ENCODE peak calls at places on chromosomes 3 and 15, in ten cellular contexts. M, A, P, L, E, F, U, Y, I and Z are unnamed samples.

GRCh38 chr15:69342460-69343076 is 43.9 kb downstream of the PAQR5 start:
- DNase-seq in M (no peak), A (no peak), P (no peak), L (no peak), E (no peak), F (no peak), U (no peak), Y (no peak), I (no peak), Z (no peak)

GRCh38 chr15:56244237-56244810 is 645 bp upstream of the RFX7 start:
- DNase-seq in M (no peak), A (peak; percentile 41), P (peak; percentile 87), L (no peak), E (peak; percentile 69), F (peak; percentile 76), U (no peak), Y (peak; percentile 93), I (no peak), Z (peak; percentile 10)

GRCh38 chr3:48493203-48493501 is 10.8 kb downstream of the SHISA5 start:
- DNase-seq in M (no peak), A (no peak), P (no peak), L (no peak), E (no peak), F (no peak), U (no peak), Y (no peak), I (no peak), Z (no peak)

GRCh38 chr3:14391033-14391432 is 11.4 kb upstream of the SLC6A6 start:
- DNase-seq in M (no peak), A (peak; percentile 71), P (peak; percentile 78), L (no peak), E (no peak), F (no peak), U (peak; percentile 77), Y (no peak), I (no peak), Z (no peak)

GRCh38 chr3:63679181-63679580 is 26.7 kb downstream of the SNTN start:
- DNase-seq in M (no peak), A (no peak), P (no peak), L (no peak), E (no peak), F (no peak), U (no peak), Y (no peak), I (no peak), Z (no peak)

GRCh38 chr3:6861331-6861988 is 545 bp downstream of the GRM7 start:
- DNase-seq in M (no peak), A (no peak), P (peak; percentile 45), L (no peak), E (no peak), F (no peak), U (no peak), Y (peak; percentile 56), I (peak; percentile 27), Z (no peak)

GRCh38 chr3:5309181-5309580 is 121.7 kb downstream of the EDEM1 start:
- DNase-seq in M (no peak), A (no peak), P (peak; percentile 79), L (no peak), E (no peak), F (no peak), U (no peak), Y (no peak), I (no peak), Z (no peak)

GRCh38 chr3:25781758-25782594 is 1.3 kb downstream of the NGLY1 start:
- DNase-seq in M (no peak), A (no peak), P (no peak), L (no peak), E (no peak), F (no peak), U (no peak), Y (no peak), I (no peak), Z (no peak)

GRCh38 chr3:79297242-79297641 is 470.6 kb downstream of the ROBO1 start:
- DNase-seq in M (no peak), A (no peak), P (peak; percentile 95), L (no peak), E (no peak), F (peak; percentile 87), U (no peak), Y (no peak), I (no peak), Z (no peak)

GRCh38 chr15:20351448-20351961 is 190.1 kb downstream of the GOLGA6L6 start:
- DNase-seq in M (no peak), A (no peak), P (no peak), L (peak; percentile 5), E (peak; percentile 29), F (no peak), U (no peak), Y (peak; percentile 28), I (no peak), Z (no peak)

GRCh38 chr15:29070471-29071192 is 184.9 kb downstream of the APBA2 start:
- DNase-seq in M (no peak), A (no peak), P (peak; percentile 13), L (no peak), E (no peak), F (no peak), U (no peak), Y (no peak), I (no peak), Z (no peak)

GRCh38 chr15:85379403-85380131 is 836 bp upstream of the AKAP13 start:
- DNase-seq in M (peak; percentile 22), A (no peak), P (no peak), L (peak; percentile 36), E (peak; percentile 32), F (no peak), U (no peak), Y (no peak), I (no peak), Z (no peak)

DNA sequence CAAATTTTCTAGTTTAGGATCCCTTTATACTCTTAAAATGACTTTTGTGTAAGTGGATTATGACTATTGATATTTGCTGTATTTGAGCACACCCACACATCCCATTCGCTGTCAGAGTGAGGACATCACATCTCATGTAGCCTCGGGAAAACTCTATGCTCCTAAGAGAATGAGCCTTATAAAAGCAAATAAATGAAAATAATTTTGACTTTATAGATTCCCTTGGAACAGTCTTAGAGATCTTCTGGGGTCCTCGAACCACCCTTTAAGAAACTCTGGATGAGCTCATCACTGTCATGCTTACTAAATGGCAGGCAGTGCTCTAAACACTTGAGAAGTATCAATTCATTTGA is 16.1 kb upstream of the EXOG start:
- DNase-seq in M (no peak), A (no peak), P (no peak), L (no peak), E (no peak), F (no peak), U (no peak), Y (no peak), I (no peak), Z (no peak)
- TF ChIP-seq CTCF in M (peak; percentile 34), A (no peak), P (no peak), L (no peak), E (no peak), F (no peak), U (peak; percentile 47), Y (peak; percentile 4), I (no peak), Z (no peak)

GRCh38 chr15:51334011-51334426 is 4.4 kb downstream of the CYP19A1 start:
- DNase-seq in M (no peak), A (no peak), P (peak; percentile 30), L (no peak), E (no peak), F (no peak), U (no peak), Y (no peak), I (no peak), Z (no peak)

GRCh38 chr15:51335087-51335486 is 3.3 kb downstream of the CYP19A1 start:
- DNase-seq in M (no peak), A (no peak), P (no peak), L (no peak), E (no peak), F (no peak), U (no peak), Y (no peak), I (no peak), Z (no peak)

GRCh38 chr15:51335538-51335961 is 2.8 kb downstream of the CYP19A1 start:
- DNase-seq in M (no peak), A (no peak), P (no peak), L (peak; percentile 65), E (no peak), F (no peak), U (no peak), Y (no peak), I (no peak), Z (no peak)

GRCh38 chr15:51333571-51333970 is 4.8 kb downstream of the CYP19A1 start:
- DNase-seq in M (no peak), A (no peak), P (no peak), L (no peak), E (no peak), F (no peak), U (no peak), Y (no peak), I (no peak), Z (no peak)

DNA sequence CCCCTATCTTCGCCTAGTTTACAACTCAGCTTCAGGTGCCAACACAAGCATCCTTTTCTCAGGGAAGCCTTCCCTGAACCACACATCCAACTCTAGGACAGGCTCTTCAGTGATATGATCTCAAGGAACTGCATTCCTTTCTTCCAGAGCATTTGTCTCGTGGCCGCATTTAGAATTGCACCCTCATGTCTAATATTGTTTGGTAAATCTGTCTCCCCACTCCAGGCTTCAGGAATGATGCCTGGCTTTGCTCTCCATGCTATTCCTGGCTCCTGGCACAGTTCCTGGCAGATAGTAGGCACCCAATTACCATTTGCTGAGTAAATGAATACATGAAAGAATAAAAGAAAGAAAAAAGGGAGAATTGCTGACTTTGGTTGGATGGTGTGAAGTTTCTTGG is 2.4 kb downstream of the CYP19A1 start:
- DNase-seq in M (no peak), A (no peak), P (peak; percentile 39), L (no peak), E (no peak), F (no peak), U (no peak), Y (no peak), I (no peak), Z (no peak)
- TF ChIP-seq CTCF in M (no peak), A (peak; percentile 24), P (no peak), L (no peak), E (no peak), F (no peak), U (no peak), Y (no peak), I (no peak), Z (no peak)

DNA sequence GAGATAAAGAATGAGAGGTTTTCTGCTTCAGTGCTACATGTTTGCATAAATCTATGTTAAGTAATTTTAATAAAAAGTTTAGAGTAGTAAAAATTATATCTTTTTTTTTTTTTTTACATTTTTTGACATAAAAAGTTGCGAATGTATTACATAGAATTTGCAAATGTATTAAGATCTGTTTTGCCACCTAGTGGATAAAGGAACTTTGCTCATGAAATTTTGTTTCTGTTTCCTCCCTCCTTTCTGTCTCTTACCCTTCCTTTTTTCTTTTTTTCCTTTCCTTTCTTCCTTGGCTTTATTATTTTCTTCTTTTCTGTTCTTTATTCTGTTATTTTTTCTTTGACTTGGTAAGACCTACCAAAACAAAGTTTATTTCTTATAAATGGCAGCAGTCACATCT is 58.5 kb upstream of the UTS2B start:
- DNase-seq in M (no peak), A (no peak), P (no peak), L (no peak), E (no peak), F (no peak), U (no peak), Y (no peak), I (no peak), Z (no peak)
- TF ChIP-seq CTCF in M (no peak), A (no peak), P (no peak), L (peak; percentile 20), E (no peak), F (peak; percentile 4), U (peak; percentile 18), Y (peak; percentile 39), I (no peak), Z (peak; percentile 15)

GRCh38 chr3:123027292-123028232 is at the start of gene SEMA5B:
- DNase-seq in M (no peak), A (no peak), P (peak; percentile 20), L (peak; percentile 27), E (no peak), F (no peak), U (no peak), Y (peak; percentile 88), I (peak; percentile 67), Z (peak; percentile 55)
- TF ChIP-seq CTCF in M (peak; percentile 38), A (no peak), P (peak; percentile 18), L (peak; percentile 49), E (peak; percentile 12), F (peak; percentile 11), U (peak; percentile 42), Y (peak; percentile 61), I (peak; percentile 50), Z (peak; percentile 67)